ENCODE peak calls at places on chromosomes 12 and 14, in seven cellular contexts. One of them, this sample, is unnamed.

GRCh38 chr14:52922059-52922458 is 28.8 kb downstream of the FERMT2 start:
- DNase-seq in GM12891: no peak
- DNase-seq in H1: no peak
- DNase-seq in K562: no peak
- DNase-seq in HepG2: no peak
- DNase-seq in SK-N-SH: no peak
- DNase-seq in GM12878: no peak
- DNase-seq in this sample: no peak

GRCh38 chr14:50360851-50361250 is 35.8 kb downstream of the CDKL1 start:
- DNase-seq in HepG2: no peak
- DNase-seq in H1: no peak
- DNase-seq in GM12878: no peak
- DNase-seq in K562: no peak
- DNase-seq in GM12891: no peak
- DNase-seq in SK-N-SH: no peak
- DNase-seq in this sample: no peak

GRCh38 chr14:99035268-99035667 is 236.7 kb downstream of the BCL11B start:
- DNase-seq in GM12878: no peak
- DNase-seq in GM12891: no peak
- DNase-seq in HepG2: no peak
- DNase-seq in SK-N-SH: no peak
- DNase-seq in K562: no peak
- DNase-seq in H1: no peak
- DNase-seq in this sample: no peak

GRCh38 chr12:14567311-14568195 is at the start of gene PLBD1:
- DNase-seq in K562: peak
- DNase-seq in GM12878: no peak
- DNase-seq in GM12891: peak
- DNase-seq in H1: peak
- DNase-seq in HepG2: no peak
- DNase-seq in SK-N-SH: peak
- DNase-seq in this sample: peak

GRCh38 chr12:120688527-120689071 is 1.6 kb downstream of the MLEC start:
- DNase-seq in HepG2: no peak
- DNase-seq in H1: no peak
- DNase-seq in GM12891: no peak
- DNase-seq in SK-N-SH: no peak
- DNase-seq in K562: peak
- DNase-seq in GM12878: no peak
- DNase-seq in this sample: no peak

GRCh38 chr14:79418649-79419415 is 792.5 kb downstream of the DIO2 start:
- DNase-seq in HepG2: no peak
- DNase-seq in GM12878: no peak
- DNase-seq in GM12891: no peak
- DNase-seq in K562: no peak
- DNase-seq in H1: no peak
- DNase-seq in SK-N-SH: no peak
- DNase-seq in this sample: no peak

GRCh38 chr12:81167694-81168093 is 89.8 kb downstream of the ACSS3 start:
- DNase-seq in K562: no peak
- DNase-seq in GM12891: no peak
- DNase-seq in HepG2: no peak
- DNase-seq in H1: no peak
- DNase-seq in GM12878: no peak
- DNase-seq in SK-N-SH: no peak
- DNase-seq in this sample: no peak

GRCh38 chr12:123949118-123949774 is 23.4 kb downstream of the CCDC92 start:
- DNase-seq in H1: no peak
- DNase-seq in SK-N-SH: no peak
- DNase-seq in GM12891: no peak
- DNase-seq in K562: no peak
- DNase-seq in HepG2: peak
- DNase-seq in GM12878: no peak
- DNase-seq in this sample: no peak

GRCh38 chr12:127083028-127083949 is 1183.7 kb upstream of the TMEM132C start:
- DNase-seq in HepG2: peak
- DNase-seq in K562: peak
- DNase-seq in SK-N-SH: peak
- DNase-seq in H1: no peak
- DNase-seq in GM12891: peak
- DNase-seq in GM12878: peak
- DNase-seq in this sample: peak

GRCh38 chr12:76375939-76376338 is 27.7 kb upstream of the BBS10 start:
- DNase-seq in GM12891: no peak
- DNase-seq in H1: no peak
- DNase-seq in SK-N-SH: no peak
- DNase-seq in HepG2: peak
- DNase-seq in K562: no peak
- DNase-seq in GM12878: no peak
- DNase-seq in this sample: no peak

GRCh38 chr12:75970310-75970709 is 61.3 kb downstream of the PHLDA1 start:
- DNase-seq in H1: no peak
- DNase-seq in SK-N-SH: no peak
- DNase-seq in K562: no peak
- DNase-seq in GM12891: no peak
- DNase-seq in GM12878: no peak
- DNase-seq in HepG2: no peak
- DNase-seq in this sample: no peak

GRCh38 chr14:42930058-42930457 is 1323.4 kb downstream of the LRFN5 start:
- DNase-seq in K562: no peak
- DNase-seq in HepG2: no peak
- DNase-seq in H1: no peak
- DNase-seq in SK-N-SH: no peak
- DNase-seq in GM12891: no peak
- DNase-seq in GM12878: no peak
- DNase-seq in this sample: no peak

GRCh38 chr12:123502163-123502562 is 31.4 kb downstream of the RILPL1 start:
- DNase-seq in GM12878: no peak
- DNase-seq in HepG2: no peak
- DNase-seq in K562: no peak
- DNase-seq in SK-N-SH: no peak
- DNase-seq in H1: no peak
- DNase-seq in GM12891: no peak
- DNase-seq in this sample: no peak

GRCh38 chr12:72207094-72207493 is 65.1 kb upstream of the TRHDE start:
- DNase-seq in SK-N-SH: no peak
- DNase-seq in HepG2: no peak
- DNase-seq in H1: no peak
- DNase-seq in GM12891: no peak
- DNase-seq in K562: no peak
- DNase-seq in GM12878: no peak
- DNase-seq in this sample: no peak

GRCh38 chr12:132259364-132259871 is 70.0 kb downstream of the GALNT9 start:
- DNase-seq in SK-N-SH: no peak
- DNase-seq in GM12878: no peak
- DNase-seq in GM12891: no peak
- DNase-seq in H1: no peak
- DNase-seq in K562: peak
- DNase-seq in HepG2: no peak
- DNase-seq in this sample: no peak

GRCh38 chr14:43981135-43981787 is 525.8 kb downstream of the FSCB start:
- DNase-seq in H1: no peak
- DNase-seq in HepG2: peak
- DNase-seq in SK-N-SH: no peak
- DNase-seq in GM12878: no peak
- DNase-seq in K562: no peak
- DNase-seq in GM12891: no peak
- DNase-seq in this sample: no peak

GRCh38 chr12:23415180-23415579 is 534.3 kb downstream of the SOX5 start:
- DNase-seq in HepG2: no peak
- DNase-seq in H1: no peak
- DNase-seq in K562: no peak
- DNase-seq in GM12878: no peak
- DNase-seq in GM12891: no peak
- DNase-seq in SK-N-SH: no peak
- DNase-seq in this sample: no peak

GRCh38 chr12:92146865-92147264 is 1.2 kb upstream of the BTG1 start:
- DNase-seq in SK-N-SH: peak
- DNase-seq in GM12878: no peak
- DNase-seq in H1: no peak
- DNase-seq in HepG2: no peak
- DNase-seq in K562: peak
- DNase-seq in GM12891: no peak
- DNase-seq in this sample: no peak

DNA sequence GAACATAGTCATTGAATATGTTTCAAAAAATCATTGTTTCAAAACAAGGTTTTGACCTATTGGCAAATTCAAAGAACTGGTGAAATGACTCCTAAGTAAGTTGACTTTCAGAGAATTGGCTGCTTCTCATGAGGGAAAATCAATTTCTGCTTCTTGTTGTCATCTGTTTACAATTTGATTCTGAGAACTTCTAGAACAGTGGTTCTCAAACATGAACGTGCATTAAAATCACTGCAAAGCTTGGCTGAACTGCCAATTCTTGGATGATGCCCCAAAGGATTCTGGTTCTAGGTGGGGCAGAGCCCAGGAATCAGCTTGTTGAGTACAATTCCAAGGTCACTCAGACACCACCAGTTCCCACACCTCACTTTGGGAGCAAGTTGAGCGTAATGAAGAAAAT is 83.9 kb downstream of the ZFP36L1 start:
- DNase-seq in GM12891: no peak
- DNase-seq in HepG2: no peak
- DNase-seq in H1: no peak
- DNase-seq in K562: no peak
- DNase-seq in SK-N-SH: no peak
- DNase-seq in GM12878: no peak
- DNase-seq in this sample: no peak
- TF ChIP-seq TAF1 in GM12891: no peak
- TF ChIP-seq TAF1 in HepG2: no peak
- TF ChIP-seq TAF1 in H1: no peak
- TF ChIP-seq TAF1 in K562: no peak
- TF ChIP-seq TAF1 in SK-N-SH: no peak
- TF ChIP-seq TAF1 in GM12878: no peak
- TF ChIP-seq TAF1 in this sample: no peak

GRCh38 chr14:67620217-67620789 is 583 bp downstream of the ARG2 start:
- DNase-seq in GM12878: no peak
- DNase-seq in K562: peak
- DNase-seq in SK-N-SH: peak
- DNase-seq in GM12891: no peak
- DNase-seq in HepG2: no peak
- DNase-seq in H1: peak
- DNase-seq in this sample: no peak
- TF ChIP-seq TAF1 in GM12878: no peak
- TF ChIP-seq TAF1 in K562: no peak
- TF ChIP-seq TAF1 in SK-N-SH: no peak
- TF ChIP-seq TAF1 in GM12891: no peak
- TF ChIP-seq TAF1 in HepG2: no peak
- TF ChIP-seq TAF1 in H1: no peak
- TF ChIP-seq TAF1 in this sample: no peak

GRCh38 chr12:8692573-8692972 is 5.2 kb upstream of the RIMKLB start:
- DNase-seq in K562: peak
- DNase-seq in GM12878: no peak
- DNase-seq in SK-N-SH: peak
- DNase-seq in GM12891: no peak
- DNase-seq in HepG2: no peak
- DNase-seq in H1: peak
- DNase-seq in this sample: no peak

GRCh38 chr12:8697476-8698131 is at the start of gene RIMKLB:
- DNase-seq in HepG2: no peak
- DNase-seq in SK-N-SH: peak
- DNase-seq in H1: peak
- DNase-seq in GM12878: no peak
- DNase-seq in K562: peak
- DNase-seq in GM12891: peak
- DNase-seq in this sample: peak

GRCh38 chr12:8696402-8697100 is 1.2 kb upstream of the RIMKLB start:
- DNase-seq in H1: no peak
- DNase-seq in SK-N-SH: no peak
- DNase-seq in GM12891: no peak
- DNase-seq in HepG2: no peak
- DNase-seq in K562: peak
- DNase-seq in GM12878: no peak
- DNase-seq in this sample: no peak

GRCh38 chr12:8697120-8697475 is 693 bp upstream of the RIMKLB start:
- DNase-seq in SK-N-SH: no peak
- DNase-seq in K562: peak
- DNase-seq in GM12891: no peak
- DNase-seq in H1: no peak
- DNase-seq in HepG2: no peak
- DNase-seq in GM12878: no peak
- DNase-seq in this sample: no peak

DNA sequence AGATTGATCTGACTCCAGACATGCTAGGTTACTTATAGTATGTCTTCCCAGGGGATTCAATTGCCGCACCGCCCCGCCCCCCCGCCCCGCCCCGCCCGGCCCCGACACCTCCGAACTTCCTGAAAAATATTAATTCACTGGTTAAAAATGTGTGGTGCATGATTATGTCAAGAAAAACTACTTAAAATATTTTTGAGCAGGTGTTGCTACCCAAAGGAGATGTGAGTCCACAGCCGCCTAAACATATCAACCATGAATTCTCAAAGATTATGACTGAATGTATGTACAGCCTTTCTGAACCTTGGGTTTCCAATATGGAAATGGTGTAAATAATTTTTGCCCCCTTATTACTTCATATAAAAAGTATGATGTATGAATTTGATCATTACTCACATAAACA is 2.7 kb upstream of the RIMKLB start:
- DNase-seq in HepG2: no peak
- DNase-seq in SK-N-SH: no peak
- DNase-seq in K562: no peak
- DNase-seq in H1: no peak
- DNase-seq in GM12878: no peak
- DNase-seq in GM12891: no peak
- DNase-seq in this sample: no peak
- TF ChIP-seq TAF1 in HepG2: no peak
- TF ChIP-seq TAF1 in SK-N-SH: no peak
- TF ChIP-seq TAF1 in K562: no peak
- TF ChIP-seq TAF1 in H1: no peak
- TF ChIP-seq TAF1 in GM12878: no peak
- TF ChIP-seq TAF1 in GM12891: no peak
- TF ChIP-seq TAF1 in this sample: no peak

GRCh38 chr12:32896438-32897275 is at the start of gene PKP2:
- DNase-seq in GM12878: no peak
- DNase-seq in SK-N-SH: peak
- DNase-seq in H1: peak
- DNase-seq in K562: peak
- DNase-seq in GM12891: no peak
- DNase-seq in HepG2: peak
- DNase-seq in this sample: peak
- TF ChIP-seq TAF1 in GM12878: no peak
- TF ChIP-seq TAF1 in SK-N-SH: no peak
- TF ChIP-seq TAF1 in H1: peak
- TF ChIP-seq TAF1 in K562: no peak
- TF ChIP-seq TAF1 in GM12891: no peak
- TF ChIP-seq TAF1 in HepG2: peak
- TF ChIP-seq TAF1 in this sample: no peak

GRCh38 chr14:48670939-48671338 is 915.2 kb downstream of the RPS29 start:
- DNase-seq in H1: no peak
- DNase-seq in HepG2: no peak
- DNase-seq in GM12891: no peak
- DNase-seq in GM12878: no peak
- DNase-seq in K562: no peak
- DNase-seq in SK-N-SH: no peak
- DNase-seq in this sample: no peak

GRCh38 chr14:48665077-48665784 is 920.9 kb downstream of the RPS29 start:
- DNase-seq in GM12878: no peak
- DNase-seq in HepG2: no peak
- DNase-seq in H1: no peak
- DNase-seq in GM12891: no peak
- DNase-seq in SK-N-SH: no peak
- DNase-seq in K562: no peak
- DNase-seq in this sample: no peak
- TF ChIP-seq TAF1 in GM12878: no peak
- TF ChIP-seq TAF1 in HepG2: no peak
- TF ChIP-seq TAF1 in H1: no peak
- TF ChIP-seq TAF1 in GM12891: no peak
- TF ChIP-seq TAF1 in SK-N-SH: no peak
- TF ChIP-seq TAF1 in K562: no peak
- TF ChIP-seq TAF1 in this sample: no peak